ENCODE peak calls at places on chromosomes 3 and 15, in six cellular contexts. One of them, this sample, is unnamed.

GRCh38 chr3:57221883-57222282 is 5.6 kb upstream of the APPL1 start:
- DNase-seq in progenitor cell of endocrine pancreas: no peak
- DNase-seq in WTC11: no peak
- DNase-seq in tibial artery: no peak
- DNase-seq in activated CD8-positive, alpha-beta memory T cell treated with anti-CD3 and anti-CD28 coated beads, Interleukin-2, amount 50 U/mL, for 4 hours: no peak
- DNase-seq in activated T-cell treated with anti-CD3 and anti-CD28 coated beads for 48 hours: no peak
- DNase-seq in this sample: no peak

GRCh38 chr15:53072077-53072476 is 281.9 kb upstream of the ONECUT1 start:
- DNase-seq in progenitor cell of endocrine pancreas: peak; percentile 85
- DNase-seq in WTC11: peak; percentile 86
- DNase-seq in tibial artery: no peak
- DNase-seq in activated CD8-positive, alpha-beta memory T cell treated with anti-CD3 and anti-CD28 coated beads, Interleukin-2, amount 50 U/mL, for 4 hours: no peak
- DNase-seq in activated T-cell treated with anti-CD3 and anti-CD28 coated beads for 48 hours: peak; percentile 1
- DNase-seq in this sample: no peak

GRCh38 chr15:43249699-43250203 is 17.0 kb downstream of the TGM5 start:
- DNase-seq in progenitor cell of endocrine pancreas: no peak
- DNase-seq in WTC11: no peak
- DNase-seq in tibial artery: no peak
- DNase-seq in activated CD8-positive, alpha-beta memory T cell treated with anti-CD3 and anti-CD28 coated beads, Interleukin-2, amount 50 U/mL, for 4 hours: no peak
- DNase-seq in activated T-cell treated with anti-CD3 and anti-CD28 coated beads for 48 hours: no peak
- DNase-seq in this sample: no peak

GRCh38 chr15:90665288-90666134 is 51.6 kb upstream of the BLM start:
- DNase-seq in progenitor cell of endocrine pancreas: no peak
- DNase-seq in WTC11: peak; percentile 57
- DNase-seq in tibial artery: peak; percentile 70
- DNase-seq in activated CD8-positive, alpha-beta memory T cell treated with anti-CD3 and anti-CD28 coated beads, Interleukin-2, amount 50 U/mL, for 4 hours: peak; percentile 50
- DNase-seq in activated T-cell treated with anti-CD3 and anti-CD28 coated beads for 48 hours: peak; percentile 46
- DNase-seq in this sample: no peak

GRCh38 chr3:69142090-69142489 is 19.7 kb upstream of the LMOD3 start:
- DNase-seq in progenitor cell of endocrine pancreas: no peak
- DNase-seq in WTC11: no peak
- DNase-seq in tibial artery: no peak
- DNase-seq in activated CD8-positive, alpha-beta memory T cell treated with anti-CD3 and anti-CD28 coated beads, Interleukin-2, amount 50 U/mL, for 4 hours: no peak
- DNase-seq in activated T-cell treated with anti-CD3 and anti-CD28 coated beads for 48 hours: no peak
- DNase-seq in this sample: no peak

GRCh38 chr15:52069559-52069958 is 43.0 kb downstream of the BCL2L10 start:
- DNase-seq in progenitor cell of endocrine pancreas: no peak
- DNase-seq in WTC11: no peak
- DNase-seq in tibial artery: no peak
- DNase-seq in activated CD8-positive, alpha-beta memory T cell treated with anti-CD3 and anti-CD28 coated beads, Interleukin-2, amount 50 U/mL, for 4 hours: no peak
- DNase-seq in activated T-cell treated with anti-CD3 and anti-CD28 coated beads for 48 hours: no peak
- DNase-seq in this sample: no peak

GRCh38 chr3:39288300-39288808 is 8.5 kb upstream of the CX3CR1 start:
- DNase-seq in progenitor cell of endocrine pancreas: peak; percentile 77
- DNase-seq in WTC11: peak; percentile 94
- DNase-seq in tibial artery: peak; percentile 71
- DNase-seq in activated CD8-positive, alpha-beta memory T cell treated with anti-CD3 and anti-CD28 coated beads, Interleukin-2, amount 50 U/mL, for 4 hours: peak; percentile 80
- DNase-seq in activated T-cell treated with anti-CD3 and anti-CD28 coated beads for 48 hours: peak; percentile 80
- DNase-seq in this sample: peak; percentile 47

GRCh38 chr3:133448478-133449122 is 48.7 kb downstream of the BFSP2 start:
- DNase-seq in progenitor cell of endocrine pancreas: no peak
- DNase-seq in WTC11: no peak
- DNase-seq in tibial artery: no peak
- DNase-seq in activated CD8-positive, alpha-beta memory T cell treated with anti-CD3 and anti-CD28 coated beads, Interleukin-2, amount 50 U/mL, for 4 hours: no peak
- DNase-seq in activated T-cell treated with anti-CD3 and anti-CD28 coated beads for 48 hours: peak; percentile 52
- DNase-seq in this sample: no peak

GRCh38 chr3:70982700-70983140 is 600.8 kb downstream of the FOXP1 start:
- DNase-seq in progenitor cell of endocrine pancreas: peak; percentile 14
- DNase-seq in WTC11: peak; percentile 14
- DNase-seq in tibial artery: peak; percentile 53
- DNase-seq in activated CD8-positive, alpha-beta memory T cell treated with anti-CD3 and anti-CD28 coated beads, Interleukin-2, amount 50 U/mL, for 4 hours: no peak
- DNase-seq in activated T-cell treated with anti-CD3 and anti-CD28 coated beads for 48 hours: no peak
- DNase-seq in this sample: peak; percentile 78

GRCh38 chr3:195460355-195460754 is 17.5 kb upstream of the ACAP2 start:
- DNase-seq in progenitor cell of endocrine pancreas: no peak
- DNase-seq in WTC11: no peak
- DNase-seq in tibial artery: no peak
- DNase-seq in activated CD8-positive, alpha-beta memory T cell treated with anti-CD3 and anti-CD28 coated beads, Interleukin-2, amount 50 U/mL, for 4 hours: no peak
- DNase-seq in activated T-cell treated with anti-CD3 and anti-CD28 coated beads for 48 hours: no peak
- DNase-seq in this sample: no peak

GRCh38 chr3:40996382-40996781 is 202.9 kb upstream of the CTNNB1 start:
- DNase-seq in progenitor cell of endocrine pancreas: no peak
- DNase-seq in WTC11: peak; percentile 56
- DNase-seq in tibial artery: no peak
- DNase-seq in activated CD8-positive, alpha-beta memory T cell treated with anti-CD3 and anti-CD28 coated beads, Interleukin-2, amount 50 U/mL, for 4 hours: no peak
- DNase-seq in activated T-cell treated with anti-CD3 and anti-CD28 coated beads for 48 hours: no peak
- DNase-seq in this sample: no peak

This sample was measured in glomerular endothelial cell.